ENCODE peak calls at places on chromosomes 3 and 15, in six cellular contexts. One of them, this sample, is unnamed.

GRCh38 chr3:196322-197153 is at the start of gene CHL1:
- DNase-seq in transverse colon: no peak
- DNase-seq in psoas muscle: no peak
- DNase-seq in A549: no peak
- DNase-seq in spleen: peak; percentile 72
- DNase-seq in GM23338: peak; percentile 48
- DNase-seq in this sample: no peak

GRCh38 chr3:151879684-151880282 is 6.3 kb downstream of the SUCNR1 start:
- DNase-seq in spleen: no peak
- DNase-seq in psoas muscle: no peak
- DNase-seq in GM23338: no peak
- DNase-seq in transverse colon: no peak
- DNase-seq in A549: no peak
- DNase-seq in this sample: no peak

GRCh38 chr3:13579089-13579488 is 30.2 kb downstream of the FBLN2 start:
- DNase-seq in spleen: no peak
- DNase-seq in GM23338: no peak
- DNase-seq in psoas muscle: no peak
- DNase-seq in transverse colon: no peak
- DNase-seq in A549: no peak
- DNase-seq in this sample: no peak

GRCh38 chr15:35130245-35130644 is 45.1 kb upstream of the NANOGP8 start:
- DNase-seq in psoas muscle: no peak
- DNase-seq in A549: no peak
- DNase-seq in GM23338: no peak
- DNase-seq in spleen: no peak
- DNase-seq in transverse colon: no peak
- DNase-seq in this sample: no peak

GRCh38 chr3:143035466-143036214 is 34.3 kb downstream of the U2SURP start:
- DNase-seq in spleen: no peak
- DNase-seq in A549: no peak
- DNase-seq in transverse colon: no peak
- DNase-seq in psoas muscle: no peak
- DNase-seq in GM23338: no peak
- DNase-seq in this sample: no peak

GRCh38 chr15:88664151-88664778 is 25.4 kb downstream of the ISG20 start:
- DNase-seq in GM23338: peak; percentile 71
- DNase-seq in psoas muscle: no peak
- DNase-seq in A549: no peak
- DNase-seq in spleen: no peak
- DNase-seq in transverse colon: no peak
- DNase-seq in this sample: peak; percentile 66

GRCh38 chr3:89000886-89001285 is 106.5 kb upstream of the EPHA3 start:
- DNase-seq in transverse colon: no peak
- DNase-seq in spleen: no peak
- DNase-seq in psoas muscle: no peak
- DNase-seq in GM23338: no peak
- DNase-seq in A549: no peak
- DNase-seq in this sample: no peak

GRCh38 chr3:10725067-10725466 is 91.0 kb upstream of the SLC6A11 start:
- DNase-seq in A549: no peak
- DNase-seq in transverse colon: no peak
- DNase-seq in GM23338: no peak
- DNase-seq in psoas muscle: no peak
- DNase-seq in spleen: no peak
- DNase-seq in this sample: no peak

GRCh38 chr3:3799173-3800075 is at the start of gene LRRN1:
- DNase-seq in psoas muscle: peak; percentile 69
- DNase-seq in A549: peak; percentile 3
- DNase-seq in spleen: peak; percentile 93
- DNase-seq in transverse colon: peak; percentile 48
- DNase-seq in GM23338: peak; percentile 96
- DNase-seq in this sample: no peak

GRCh38 chr3:195911041-195911945 is 2.9 kb upstream of the TNK2 start:
- DNase-seq in GM23338: no peak
- DNase-seq in transverse colon: no peak
- DNase-seq in A549: no peak
- DNase-seq in psoas muscle: no peak
- DNase-seq in spleen: peak; percentile 71
- DNase-seq in this sample: no peak

GRCh38 chr3:127360647-127361046 is 72.8 kb upstream of the PRR20G start:
- DNase-seq in A549: no peak
- DNase-seq in psoas muscle: no peak
- DNase-seq in GM23338: no peak
- DNase-seq in transverse colon: no peak
- DNase-seq in spleen: no peak
- DNase-seq in this sample: no peak

GRCh38 chr3:124791639-124792111 is 61.4 kb downstream of the UMPS start:
- DNase-seq in GM23338: no peak
- DNase-seq in spleen: no peak
- DNase-seq in A549: no peak
- DNase-seq in psoas muscle: peak; percentile 43
- DNase-seq in transverse colon: peak; percentile 39
- DNase-seq in this sample: no peak

GRCh38 chr15:57881361-57881760 is 174.8 kb downstream of the POLR2M start:
- DNase-seq in GM23338: no peak
- DNase-seq in A549: no peak
- DNase-seq in spleen: no peak
- DNase-seq in psoas muscle: no peak
- DNase-seq in transverse colon: no peak
- DNase-seq in this sample: no peak

GRCh38 chr3:194767430-194768207 is 81.9 kb downstream of the FAM43A start:
- DNase-seq in GM23338: no peak
- DNase-seq in transverse colon: no peak
- DNase-seq in A549: no peak
- DNase-seq in spleen: no peak
- DNase-seq in psoas muscle: no peak
- DNase-seq in this sample: no peak

GRCh38 chr3:177177670-177178295 is 19.5 kb downstream of the TBL1XR1 start:
- DNase-seq in transverse colon: peak; percentile 74
- DNase-seq in A549: no peak
- DNase-seq in GM23338: no peak
- DNase-seq in spleen: no peak
- DNase-seq in psoas muscle: no peak
- DNase-seq in this sample: no peak

GRCh38 chr3:100975714-100976113 is 17.5 kb downstream of the ABI3BP start:
- DNase-seq in spleen: no peak
- DNase-seq in transverse colon: no peak
- DNase-seq in psoas muscle: no peak
- DNase-seq in A549: no peak
- DNase-seq in GM23338: no peak
- DNase-seq in this sample: no peak

GRCh38 chr3:8887435-8888295 is 75.6 kb downstream of the RAD18 start:
- DNase-seq in GM23338: no peak
- DNase-seq in spleen: no peak
- DNase-seq in A549: no peak
- DNase-seq in psoas muscle: no peak
- DNase-seq in transverse colon: no peak
- DNase-seq in this sample: no peak
- H3K27ac ChIP-seq in GM23338: no peak overlapping the region
- H3K27ac ChIP-seq in spleen: no peak overlapping the region
- H3K27ac ChIP-seq in A549: no peak overlapping the region
- H3K27ac ChIP-seq in psoas muscle: no peak overlapping the region
- H3K27ac ChIP-seq in transverse colon: no peak overlapping the region
- H3K27ac ChIP-seq in this sample: no peak overlapping the region

DNA sequence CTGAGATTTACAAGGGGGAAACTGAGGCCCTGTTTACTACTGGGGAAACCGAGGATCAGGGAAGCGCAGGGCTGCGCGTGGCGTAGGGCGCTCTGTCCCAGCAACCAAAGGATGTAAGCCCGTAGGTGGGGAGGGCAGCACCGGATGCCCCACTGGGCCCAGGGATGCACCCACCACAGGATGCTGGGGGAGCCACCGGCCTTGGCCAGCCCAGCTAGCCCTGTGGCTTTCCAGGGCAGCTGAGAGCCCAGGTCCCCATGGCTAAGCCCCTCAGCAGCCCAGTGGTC is 33.4 kb downstream of the RPN1 start:
- DNase-seq in transverse colon: no peak
- DNase-seq in A549: no peak
- DNase-seq in psoas muscle: no peak
- DNase-seq in GM23338: no peak
- DNase-seq in spleen: no peak
- DNase-seq in this sample: no peak
- H3K4me3 ChIP-seq in transverse colon: no peak overlapping the region
- H3K4me3 ChIP-seq in A549: peak overlapping the region; percentile 34
- H3K4me3 ChIP-seq in psoas muscle: peak overlapping the region; percentile 99
- H3K4me3 ChIP-seq in GM23338: peak overlapping the region; percentile 89
- H3K4me3 ChIP-seq in spleen: peak overlapping the region; percentile 85
- H3K4me3 ChIP-seq in this sample: peak overlapping the region; percentile 57

GRCh38 chr3:105365171-105365535 is 1.6 kb upstream of the ALCAM start:
- DNase-seq in GM23338: peak; percentile 26
- DNase-seq in transverse colon: no peak
- DNase-seq in spleen: no peak
- DNase-seq in A549: no peak
- DNase-seq in psoas muscle: no peak
- DNase-seq in this sample: no peak
- H3K27ac ChIP-seq in GM23338: no peak overlapping the region
- H3K27ac ChIP-seq in transverse colon: no peak overlapping the region
- H3K27ac ChIP-seq in spleen: no peak overlapping the region
- H3K27ac ChIP-seq in A549: peak overlapping the region; percentile 89
- H3K27ac ChIP-seq in psoas muscle: no peak overlapping the region
- H3K27ac ChIP-seq in this sample: no peak overlapping the region

DNA sequence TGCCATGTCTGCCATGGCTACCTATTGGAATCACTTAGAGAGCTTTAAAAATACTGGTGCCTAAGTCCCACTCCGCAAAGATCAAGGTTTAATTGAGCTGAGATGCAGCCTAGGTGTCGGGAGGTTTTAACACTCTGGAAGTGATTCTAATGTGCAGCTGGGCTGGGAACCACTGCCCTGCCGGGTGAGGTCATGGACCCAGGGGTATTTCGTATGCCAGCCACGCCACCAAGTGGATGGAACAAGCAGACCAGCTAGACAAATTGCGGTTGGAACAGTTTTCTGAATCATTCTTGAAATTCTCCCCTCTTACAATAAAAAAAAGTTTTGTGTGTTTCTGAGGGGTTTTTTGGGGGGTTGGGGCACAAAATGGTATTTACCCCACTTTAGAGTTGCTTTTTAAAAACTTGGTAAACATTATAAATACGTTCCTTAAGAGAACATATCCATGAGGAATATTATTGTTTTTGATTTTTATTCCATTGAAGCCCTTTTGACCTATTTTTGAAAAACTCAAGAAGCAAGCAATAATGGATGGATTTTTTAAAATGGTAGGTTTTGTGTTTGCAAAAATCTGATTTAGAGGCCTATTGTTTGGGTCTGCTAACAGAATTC is 66.2 kb upstream of the CSTA start:
- DNase-seq in GM23338: peak; percentile 86
- DNase-seq in A549: peak; percentile 60
- DNase-seq in transverse colon: peak; percentile 71
- DNase-seq in psoas muscle: peak; percentile 53
- DNase-seq in spleen: peak; percentile 87
- DNase-seq in this sample: peak; percentile 38
- H3K4me3 ChIP-seq in GM23338: no peak overlapping the region
- H3K4me3 ChIP-seq in A549: no peak overlapping the region
- H3K4me3 ChIP-seq in transverse colon: no peak overlapping the region
- H3K4me3 ChIP-seq in psoas muscle: no peak overlapping the region
- H3K4me3 ChIP-seq in spleen: no peak overlapping the region
- H3K4me3 ChIP-seq in this sample: no peak overlapping the region

DNA sequence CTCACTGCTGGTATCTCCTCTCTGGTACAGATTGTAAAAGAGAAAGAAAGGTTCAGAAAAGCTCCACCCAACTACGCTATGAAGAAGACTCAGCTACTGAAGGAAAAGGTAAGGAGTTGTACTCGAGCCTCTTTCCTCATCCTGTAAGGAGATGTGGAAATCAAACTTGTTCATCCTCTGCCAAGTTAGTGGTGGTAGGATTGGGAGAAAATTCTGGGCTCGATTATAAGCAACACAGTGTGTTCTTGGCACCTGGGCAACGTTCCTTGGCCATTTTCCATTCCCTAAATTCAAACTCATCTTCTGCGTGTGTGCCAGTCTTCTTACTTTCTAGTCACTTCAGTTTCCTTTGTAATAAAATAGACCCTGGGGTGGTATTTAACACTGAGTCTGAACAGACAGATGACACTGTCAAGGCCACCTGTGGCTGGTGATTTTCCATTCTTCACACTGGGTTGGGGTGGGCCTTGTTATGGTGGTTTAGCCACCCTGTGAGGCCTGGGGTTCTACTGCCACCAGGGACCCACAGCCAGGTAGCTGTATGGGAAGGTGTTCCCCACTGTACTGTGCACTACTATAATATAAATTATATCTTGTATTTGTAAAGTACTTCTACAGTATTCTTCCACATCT is 17.1 kb upstream of the ITPKA start:
- DNase-seq in GM23338: no peak
- DNase-seq in psoas muscle: no peak
- DNase-seq in A549: no peak
- DNase-seq in spleen: no peak
- DNase-seq in transverse colon: no peak
- DNase-seq in this sample: no peak
- H3K27ac ChIP-seq in GM23338: no peak overlapping the region
- H3K27ac ChIP-seq in psoas muscle: no peak overlapping the region
- H3K27ac ChIP-seq in A549: peak overlapping the region; percentile 58
- H3K27ac ChIP-seq in spleen: no peak overlapping the region
- H3K27ac ChIP-seq in transverse colon: no peak overlapping the region
- H3K27ac ChIP-seq in this sample: no peak overlapping the region

GRCh38 chr3:43073836-43074220 is 32.1 kb downstream of the POMGNT2 start:
- DNase-seq in transverse colon: no peak
- DNase-seq in psoas muscle: no peak
- DNase-seq in A549: no peak
- DNase-seq in spleen: no peak
- DNase-seq in GM23338: no peak
- DNase-seq in this sample: no peak
- H3K4me3 ChIP-seq in transverse colon: no peak overlapping the region
- H3K4me3 ChIP-seq in psoas muscle: no peak overlapping the region
- H3K4me3 ChIP-seq in A549: no peak overlapping the region
- H3K4me3 ChIP-seq in spleen: no peak overlapping the region
- H3K4me3 ChIP-seq in GM23338: no peak overlapping the region
- H3K4me3 ChIP-seq in this sample: no peak overlapping the region

DNA sequence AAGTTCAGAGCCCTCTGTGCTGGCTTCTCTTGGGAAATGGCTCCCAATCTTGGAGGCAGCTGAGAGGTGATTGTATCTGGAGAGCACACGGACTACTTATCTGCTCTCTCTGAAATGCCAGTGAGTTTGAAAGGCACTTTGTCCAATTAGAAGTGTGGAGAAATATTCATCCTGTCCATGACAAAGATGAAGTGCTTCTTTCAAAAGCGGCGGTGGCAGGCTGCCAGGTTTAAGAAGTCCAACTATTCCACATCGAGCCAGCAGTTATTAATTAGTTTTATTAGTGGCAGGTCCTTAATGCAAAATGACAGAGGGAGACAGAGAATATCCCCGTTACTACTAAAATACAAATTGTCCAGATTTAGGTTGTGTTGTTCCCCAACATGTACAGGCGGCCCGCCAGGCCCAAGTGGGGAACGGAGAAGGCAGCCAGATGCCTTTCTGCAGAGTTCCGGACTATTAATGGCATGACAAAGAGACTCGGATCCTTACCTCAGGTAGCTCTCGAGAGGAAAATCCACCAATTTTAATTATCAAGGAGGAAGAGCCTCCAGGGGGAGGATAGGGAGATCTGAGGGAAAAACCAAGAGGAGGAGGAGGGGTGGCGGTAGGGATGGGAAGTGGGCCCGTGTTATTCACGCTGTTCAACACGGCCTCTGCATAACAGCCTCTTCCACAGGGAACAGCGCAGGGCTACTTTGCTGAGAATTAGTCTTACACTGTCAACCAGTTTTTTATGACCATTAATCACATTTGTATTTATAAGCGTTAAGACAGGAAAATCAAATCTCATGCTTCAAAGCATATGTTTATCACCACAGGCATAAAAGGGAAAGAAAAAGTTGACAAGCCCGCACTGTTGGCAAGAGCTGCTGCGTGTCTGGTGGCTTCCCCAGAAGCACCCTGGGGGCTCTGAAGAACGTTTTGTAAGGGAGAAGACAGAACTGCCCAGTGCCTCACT is 41.9 kb downstream of the RORA start:
- DNase-seq in spleen: no peak
- DNase-seq in transverse colon: peak; percentile 9
- DNase-seq in psoas muscle: peak; percentile 47
- DNase-seq in GM23338: no peak
- DNase-seq in A549: no peak
- DNase-seq in this sample: no peak
- H3K27ac ChIP-seq in spleen: no peak overlapping the region
- H3K27ac ChIP-seq in transverse colon: no peak overlapping the region
- H3K27ac ChIP-seq in psoas muscle: peak overlapping the region; percentile 72
- H3K27ac ChIP-seq in GM23338: no peak overlapping the region
- H3K27ac ChIP-seq in A549: no peak overlapping the region
- H3K27ac ChIP-seq in this sample: no peak overlapping the region

This sample was measured in CD4-positive, alpha-beta memory T cell.